ENCODE peak calls at places on chromosomes 12 and 14, in eight cellular contexts. One of them, this sample, is unnamed.
A peak's percentile ranks its signal among the peaks of the same experiment; 100 is the strongest.

GRCh38 chr14:54364555-54365415 is 32.0 kb upstream of the CDKN3 start:
- DNase-seq in adipocyte: peak; percentile 22
- DNase-seq in kidney: no peak
- DNase-seq in IMR-90: peak; percentile 37
- DNase-seq in neural progenitor cell: no peak
- DNase-seq in MM.1S: no peak
- DNase-seq in fibroblast of lung: peak; percentile 38
- DNase-seq in endodermal cell: no peak
- DNase-seq in this sample: no peak

GRCh38 chr12:85179680-85180300 is 100.2 kb upstream of the ALX1 start:
- DNase-seq in endodermal cell: no peak
- DNase-seq in kidney: no peak
- DNase-seq in neural progenitor cell: no peak
- DNase-seq in IMR-90: peak; percentile 0
- DNase-seq in adipocyte: peak; percentile 65
- DNase-seq in fibroblast of lung: peak; percentile 46
- DNase-seq in MM.1S: no peak
- DNase-seq in this sample: no peak

GRCh38 chr14:101404426-101405170 is 156.7 kb upstream of the DIO3 start:
- DNase-seq in neural progenitor cell: no peak
- DNase-seq in adipocyte: no peak
- DNase-seq in endodermal cell: peak; percentile 77
- DNase-seq in kidney: no peak
- DNase-seq in MM.1S: no peak
- DNase-seq in IMR-90: no peak
- DNase-seq in fibroblast of lung: no peak
- DNase-seq in this sample: no peak

GRCh38 chr14:99028041-99028440 is 244.0 kb downstream of the BCL11B start:
- DNase-seq in MM.1S: no peak
- DNase-seq in adipocyte: no peak
- DNase-seq in fibroblast of lung: no peak
- DNase-seq in endodermal cell: peak; percentile 35
- DNase-seq in IMR-90: no peak
- DNase-seq in neural progenitor cell: no peak
- DNase-seq in kidney: no peak
- DNase-seq in this sample: no peak

GRCh38 chr12:51393676-51394545 is 2.7 kb upstream of the GALNT6 start:
- DNase-seq in IMR-90: peak; percentile 96
- DNase-seq in kidney: no peak
- DNase-seq in MM.1S: no peak
- DNase-seq in fibroblast of lung: peak; percentile 90
- DNase-seq in adipocyte: peak; percentile 51
- DNase-seq in neural progenitor cell: no peak
- DNase-seq in endodermal cell: peak; percentile 41
- DNase-seq in this sample: peak; percentile 72

GRCh38 chr14:100662850-100663527 is 63.7 kb upstream of the DLK1 start:
- DNase-seq in IMR-90: peak; percentile 61
- DNase-seq in adipocyte: peak; percentile 84
- DNase-seq in MM.1S: peak; percentile 50
- DNase-seq in neural progenitor cell: peak; percentile 81
- DNase-seq in kidney: no peak
- DNase-seq in fibroblast of lung: peak; percentile 74
- DNase-seq in endodermal cell: peak; percentile 89
- DNase-seq in this sample: peak; percentile 69

GRCh38 chr12:30694971-30695326 is 720 bp downstream of the IPO8 start:
- DNase-seq in endodermal cell: peak; percentile 87
- DNase-seq in fibroblast of lung: peak; percentile 36
- DNase-seq in neural progenitor cell: peak; percentile 64
- DNase-seq in MM.1S: peak; percentile 35
- DNase-seq in IMR-90: peak; percentile 35
- DNase-seq in adipocyte: peak; percentile 75
- DNase-seq in kidney: peak; percentile 79
- DNase-seq in this sample: peak; percentile 15

GRCh38 chr12:8156845-8157244 is at the start of gene ZNF705A:
- DNase-seq in kidney: no peak
- DNase-seq in adipocyte: peak; percentile 66
- DNase-seq in MM.1S: no peak
- DNase-seq in fibroblast of lung: peak; percentile 35
- DNase-seq in IMR-90: peak; percentile 87
- DNase-seq in endodermal cell: no peak
- DNase-seq in neural progenitor cell: no peak
- DNase-seq in this sample: no peak

GRCh38 chr12:9365296-9365695 is 157.1 kb upstream of the PZP start:
- DNase-seq in adipocyte: peak; percentile 6
- DNase-seq in neural progenitor cell: no peak
- DNase-seq in endodermal cell: no peak
- DNase-seq in IMR-90: peak; percentile 19
- DNase-seq in kidney: no peak
- DNase-seq in MM.1S: no peak
- DNase-seq in fibroblast of lung: peak; percentile 37
- DNase-seq in this sample: no peak

GRCh38 chr12:6569312-6569711 is 1.2 kb upstream of the NOP2 start:
- DNase-seq in adipocyte: no peak
- DNase-seq in IMR-90: no peak
- DNase-seq in endodermal cell: no peak
- DNase-seq in kidney: no peak
- DNase-seq in neural progenitor cell: no peak
- DNase-seq in MM.1S: no peak
- DNase-seq in fibroblast of lung: no peak
- DNase-seq in this sample: no peak

GRCh38 chr14:77000340-77001235 is 27.9 kb downstream of the IRF2BPL start:
- DNase-seq in adipocyte: peak; percentile 62
- DNase-seq in fibroblast of lung: peak; percentile 56
- DNase-seq in kidney: no peak
- DNase-seq in IMR-90: peak; percentile 79
- DNase-seq in endodermal cell: peak; percentile 65
- DNase-seq in neural progenitor cell: peak; percentile 46
- DNase-seq in MM.1S: peak; percentile 77
- DNase-seq in this sample: peak; percentile 36

GRCh38 chr14:69242311-69243224 is 17.4 kb upstream of the GALNT16 start:
- DNase-seq in adipocyte: peak; percentile 90
- DNase-seq in kidney: no peak
- DNase-seq in IMR-90: peak; percentile 74
- DNase-seq in fibroblast of lung: peak; percentile 82
- DNase-seq in endodermal cell: peak; percentile 83
- DNase-seq in MM.1S: peak; percentile 12
- DNase-seq in neural progenitor cell: peak; percentile 66
- DNase-seq in this sample: peak; percentile 63

GRCh38 chr12:71780207-71780822 is 25.7 kb downstream of the RAB21 start:
- DNase-seq in IMR-90: peak; percentile 50
- DNase-seq in neural progenitor cell: peak; percentile 40
- DNase-seq in kidney: no peak
- DNase-seq in MM.1S: peak; percentile 39
- DNase-seq in adipocyte: peak; percentile 85
- DNase-seq in fibroblast of lung: peak; percentile 62
- DNase-seq in endodermal cell: peak; percentile 76
- DNase-seq in this sample: peak; percentile 30

GRCh38 chr12:57698414-57698813 is 4.5 kb downstream of the OS9 start:
- DNase-seq in endodermal cell: no peak
- DNase-seq in IMR-90: no peak
- DNase-seq in adipocyte: no peak
- DNase-seq in neural progenitor cell: no peak
- DNase-seq in MM.1S: no peak
- DNase-seq in fibroblast of lung: no peak
- DNase-seq in kidney: no peak
- DNase-seq in this sample: no peak

GRCh38 chr14:65098586-65098985 is 3.7 kb downstream of the MAX start:
- DNase-seq in IMR-90: peak; percentile 46
- DNase-seq in neural progenitor cell: no peak
- DNase-seq in fibroblast of lung: peak; percentile 60
- DNase-seq in kidney: no peak
- DNase-seq in endodermal cell: no peak
- DNase-seq in MM.1S: peak; percentile 47
- DNase-seq in adipocyte: peak; percentile 79
- DNase-seq in this sample: no peak

GRCh38 chr12:106118-106561 is 39.6 kb downstream of the IQSEC3 start:
- DNase-seq in fibroblast of lung: no peak
- DNase-seq in neural progenitor cell: peak; percentile 63
- DNase-seq in endodermal cell: peak; percentile 91
- DNase-seq in kidney: no peak
- DNase-seq in adipocyte: no peak
- DNase-seq in MM.1S: peak; percentile 86
- DNase-seq in IMR-90: no peak
- DNase-seq in this sample: peak; percentile 9

GRCh38 chr14:103834956-103835355 is 12.4 kb downstream of the PPP1R13B start:
- DNase-seq in IMR-90: no peak
- DNase-seq in fibroblast of lung: no peak
- DNase-seq in neural progenitor cell: no peak
- DNase-seq in MM.1S: no peak
- DNase-seq in adipocyte: no peak
- DNase-seq in kidney: no peak
- DNase-seq in endodermal cell: peak; percentile 2
- DNase-seq in this sample: no peak

GRCh38 chr14:77133718-77134338 is 7.8 kb downstream of the ZDHHC22 start:
- DNase-seq in endodermal cell: peak; percentile 98
- DNase-seq in MM.1S: peak; percentile 60
- DNase-seq in neural progenitor cell: peak; percentile 95
- DNase-seq in adipocyte: peak; percentile 81
- DNase-seq in kidney: peak; percentile 81
- DNase-seq in fibroblast of lung: peak; percentile 61
- DNase-seq in IMR-90: peak; percentile 61
- DNase-seq in this sample: peak; percentile 85

GRCh38 chr12:132162508-132163031 is 18.3 kb downstream of the NOC4L start:
- DNase-seq in neural progenitor cell: no peak
- DNase-seq in fibroblast of lung: peak; percentile 84
- DNase-seq in adipocyte: peak; percentile 95
- DNase-seq in endodermal cell: no peak
- DNase-seq in kidney: peak; percentile 94
- DNase-seq in MM.1S: no peak
- DNase-seq in IMR-90: peak; percentile 77
- DNase-seq in this sample: no peak

GRCh38 chr12:13082866-13083265 is 20.6 kb downstream of the GSG1 start:
- DNase-seq in fibroblast of lung: no peak
- DNase-seq in IMR-90: no peak
- DNase-seq in endodermal cell: no peak
- DNase-seq in neural progenitor cell: no peak
- DNase-seq in kidney: no peak
- DNase-seq in adipocyte: no peak
- DNase-seq in MM.1S: no peak
- DNase-seq in this sample: no peak
- H3K9ac ChIP-seq in fibroblast of lung: no peak overlapping the region
- H3K9ac ChIP-seq in IMR-90: no peak overlapping the region
- H3K9ac ChIP-seq in endodermal cell: no peak overlapping the region
- H3K9ac ChIP-seq in neural progenitor cell: no peak overlapping the region
- H3K9ac ChIP-seq in kidney: no peak overlapping the region
- H3K9ac ChIP-seq in adipocyte: no peak overlapping the region
- H3K9ac ChIP-seq in MM.1S: no peak overlapping the region
- H3K9ac ChIP-seq in this sample: no peak overlapping the region

DNA sequence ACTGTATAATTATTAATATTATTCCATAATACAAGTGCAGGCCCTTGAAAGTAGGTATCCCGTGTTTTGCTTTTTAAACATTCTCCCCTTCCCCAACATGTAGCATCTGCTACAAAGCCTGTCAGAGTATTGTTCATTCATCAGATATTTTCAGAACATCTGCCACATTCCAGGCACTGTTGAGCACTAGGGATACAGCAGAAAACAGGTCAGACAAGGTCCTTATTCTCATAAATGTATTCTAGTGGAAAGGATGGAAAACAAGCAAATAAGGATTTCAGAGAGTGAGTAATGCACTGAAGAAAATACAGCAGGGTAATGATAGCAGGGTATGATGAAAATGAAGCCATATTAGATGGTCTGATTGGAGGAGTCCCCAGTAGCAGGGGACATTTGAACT is 3.8 kb downstream of the ERP29 start:
- DNase-seq in adipocyte: no peak
- DNase-seq in MM.1S: no peak
- DNase-seq in IMR-90: no peak
- DNase-seq in endodermal cell: no peak
- DNase-seq in kidney: no peak
- DNase-seq in fibroblast of lung: no peak
- DNase-seq in neural progenitor cell: no peak
- DNase-seq in this sample: no peak
- H3K4me1 ChIP-seq in adipocyte: peaks cover 26% of the 10 kb centered on the region
- H3K4me1 ChIP-seq in MM.1S: peaks cover 5% of the 10 kb centered on the region
- H3K4me1 ChIP-seq in IMR-90: peaks cover 9% of the 10 kb centered on the region
- H3K4me1 ChIP-seq in endodermal cell: no peaks in the 10 kb centered on the region
- H3K4me1 ChIP-seq in kidney: peaks cover 9% of the 10 kb centered on the region
- H3K4me1 ChIP-seq in fibroblast of lung: peaks cover 17% of the 10 kb centered on the region
- H3K4me1 ChIP-seq in neural progenitor cell: peaks cover 7% of the 10 kb centered on the region
- H3K4me1 ChIP-seq in this sample: peaks cover 28% of the 10 kb centered on the region

GRCh38 chr12:59079472-59079871 is 159.2 kb upstream of the LRIG3 start:
- DNase-seq in MM.1S: no peak
- DNase-seq in endodermal cell: no peak
- DNase-seq in neural progenitor cell: no peak
- DNase-seq in adipocyte: no peak
- DNase-seq in IMR-90: no peak
- DNase-seq in fibroblast of lung: no peak
- DNase-seq in kidney: no peak
- DNase-seq in this sample: no peak
- H3K9ac ChIP-seq in MM.1S: no peak overlapping the region
- H3K9ac ChIP-seq in endodermal cell: no peak overlapping the region
- H3K9ac ChIP-seq in neural progenitor cell: no peak overlapping the region
- H3K9ac ChIP-seq in adipocyte: no peak overlapping the region
- H3K9ac ChIP-seq in IMR-90: no peak overlapping the region
- H3K9ac ChIP-seq in fibroblast of lung: no peak overlapping the region
- H3K9ac ChIP-seq in kidney: no peak overlapping the region
- H3K9ac ChIP-seq in this sample: no peak overlapping the region

GRCh38 chr12:106138646-106139421 is at the start of gene NUAK1:
- DNase-seq in adipocyte: peak; percentile 77
- DNase-seq in neural progenitor cell: peak; percentile 90
- DNase-seq in MM.1S: peak; percentile 84
- DNase-seq in fibroblast of lung: peak; percentile 33
- DNase-seq in kidney: peak; percentile 94
- DNase-seq in IMR-90: peak; percentile 45
- DNase-seq in endodermal cell: peak; percentile 94
- DNase-seq in this sample: no peak

GRCh38 chr12:106136263-106136662 is 2.5 kb downstream of the NUAK1 start:
- DNase-seq in kidney: peak; percentile 93
- DNase-seq in MM.1S: peak; percentile 91
- DNase-seq in endodermal cell: peak; percentile 98
- DNase-seq in IMR-90: peak; percentile 83
- DNase-seq in neural progenitor cell: peak; percentile 97
- DNase-seq in fibroblast of lung: peak; percentile 85
- DNase-seq in adipocyte: peak; percentile 97
- DNase-seq in this sample: peak; percentile 71

GRCh38 chr12:106137456-106138278 is 1.1 kb downstream of the NUAK1 start:
- DNase-seq in adipocyte: peak; percentile 52
- DNase-seq in neural progenitor cell: peak; percentile 24
- DNase-seq in MM.1S: no peak
- DNase-seq in kidney: no peak
- DNase-seq in fibroblast of lung: no peak
- DNase-seq in IMR-90: peak; percentile 15
- DNase-seq in endodermal cell: peak; percentile 74
- DNase-seq in this sample: no peak

GRCh38 chr12:106139422-106140141 is 828 bp upstream of the NUAK1 start:
- DNase-seq in neural progenitor cell: peak; percentile 93
- DNase-seq in MM.1S: peak; percentile 74
- DNase-seq in kidney: peak; percentile 95
- DNase-seq in endodermal cell: peak; percentile 98
- DNase-seq in fibroblast of lung: peak; percentile 76
- DNase-seq in IMR-90: peak; percentile 66
- DNase-seq in adipocyte: peak; percentile 90
- DNase-seq in this sample: no peak

DNA sequence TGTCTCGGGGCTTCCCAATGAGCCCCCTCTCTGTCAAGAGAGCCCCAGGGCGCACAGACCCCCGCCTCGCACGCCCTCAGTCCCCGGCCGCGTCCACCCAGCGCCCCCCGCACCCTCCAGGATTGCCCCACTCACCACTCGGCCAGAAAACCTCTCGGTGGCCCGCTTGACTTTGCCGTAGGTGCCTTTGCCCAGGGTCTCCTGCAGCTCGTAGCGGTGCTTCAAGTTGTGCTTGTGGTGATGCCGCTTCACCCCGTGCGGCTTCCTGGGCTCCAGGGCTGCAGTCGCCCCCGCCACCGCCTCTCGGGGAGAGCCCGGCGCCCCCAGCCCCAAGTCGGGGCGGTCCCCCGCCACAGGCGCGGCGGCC is 492 bp downstream of the NUAK1 start:
- DNase-seq in neural progenitor cell: no peak
- DNase-seq in kidney: no peak
- DNase-seq in IMR-90: no peak
- DNase-seq in adipocyte: peak; percentile 52
- DNase-seq in MM.1S: no peak
- DNase-seq in fibroblast of lung: no peak
- DNase-seq in endodermal cell: peak; percentile 80
- DNase-seq in this sample: no peak
- H3K4me1 ChIP-seq in neural progenitor cell: peaks cover 46% of the 10 kb centered on the region
- H3K4me1 ChIP-seq in kidney: peaks cover 28% of the 10 kb centered on the region
- H3K4me1 ChIP-seq in IMR-90: peaks cover 17% of the 10 kb centered on the region
- H3K4me1 ChIP-seq in adipocyte: peaks cover 56% of the 10 kb centered on the region
- H3K4me1 ChIP-seq in MM.1S: peaks cover 43% of the 10 kb centered on the region
- H3K4me1 ChIP-seq in fibroblast of lung: peaks cover 23% of the 10 kb centered on the region
- H3K4me1 ChIP-seq in endodermal cell: peaks cover 19% of the 10 kb centered on the region
- H3K4me1 ChIP-seq in this sample: no peaks in the 10 kb centered on the region